ENCODE peak calls at places on chromosomes 11 and 22, in ten cellular contexts. One of them, this sample, is unnamed.

GRCh38 chr11:114137054-114137453 is 77.5 kb downstream of the ZBTB16 start:
- DNase-seq in kidney epithelial cell: no peak
- DNase-seq in psoas muscle: no peak
- DNase-seq in CD8-positive, alpha-beta T cell: no peak
- DNase-seq in fibroblast of the aortic adventitia: no peak
- DNase-seq in heart left ventricle: no peak
- DNase-seq in lung: no peak
- DNase-seq in heart right ventricle: no peak
- DNase-seq in upper lobe of right lung: no peak
- DNase-seq in hepatocyte: no peak
- DNase-seq in this sample: no peak

GRCh38 chr22:35746248-35746647 is 28.6 kb downstream of the APOL5 start:
- DNase-seq in kidney epithelial cell: no peak
- DNase-seq in psoas muscle: peak
- DNase-seq in CD8-positive, alpha-beta T cell: no peak
- DNase-seq in fibroblast of the aortic adventitia: no peak
- DNase-seq in heart left ventricle: no peak
- DNase-seq in lung: no peak
- DNase-seq in heart right ventricle: peak
- DNase-seq in upper lobe of right lung: no peak
- DNase-seq in hepatocyte: no peak
- DNase-seq in this sample: no peak

GRCh38 chr11:96708469-96708868 is 318.7 kb downstream of the JRKL start:
- DNase-seq in kidney epithelial cell: no peak
- DNase-seq in psoas muscle: no peak
- DNase-seq in CD8-positive, alpha-beta T cell: no peak
- DNase-seq in fibroblast of the aortic adventitia: no peak
- DNase-seq in heart left ventricle: no peak
- DNase-seq in lung: no peak
- DNase-seq in heart right ventricle: no peak
- DNase-seq in upper lobe of right lung: no peak
- DNase-seq in hepatocyte: no peak
- DNase-seq in this sample: no peak

GRCh38 chr22:21641417-21641794 is 696 bp upstream of the SDF2L1 start:
- DNase-seq in kidney epithelial cell: no peak
- DNase-seq in psoas muscle: peak
- DNase-seq in CD8-positive, alpha-beta T cell: no peak
- DNase-seq in fibroblast of the aortic adventitia: peak
- DNase-seq in heart left ventricle: no peak
- DNase-seq in lung: peak
- DNase-seq in heart right ventricle: no peak
- DNase-seq in upper lobe of right lung: peak
- DNase-seq in hepatocyte: peak
- DNase-seq in this sample: peak

GRCh38 chr11:61890536-61891330 is 612 bp downstream of the FADS3 start:
- DNase-seq in kidney epithelial cell: peak
- DNase-seq in psoas muscle: peak
- DNase-seq in CD8-positive, alpha-beta T cell: peak
- DNase-seq in fibroblast of the aortic adventitia: peak
- DNase-seq in heart left ventricle: peak
- DNase-seq in lung: peak
- DNase-seq in heart right ventricle: peak
- DNase-seq in upper lobe of right lung: peak
- DNase-seq in hepatocyte: peak
- DNase-seq in this sample: peak

GRCh38 chr22:25237503-25237902 is 18.1 kb downstream of the CRYBB2 start:
- DNase-seq in kidney epithelial cell: no peak
- DNase-seq in psoas muscle: no peak
- DNase-seq in CD8-positive, alpha-beta T cell: no peak
- DNase-seq in fibroblast of the aortic adventitia: no peak
- DNase-seq in heart left ventricle: no peak
- DNase-seq in lung: no peak
- DNase-seq in heart right ventricle: no peak
- DNase-seq in upper lobe of right lung: no peak
- DNase-seq in hepatocyte: no peak
- DNase-seq in this sample: no peak

GRCh38 chr11:75874942-75875341 is 59.9 kb downstream of the UVRAG start:
- DNase-seq in kidney epithelial cell: no peak
- DNase-seq in psoas muscle: no peak
- DNase-seq in CD8-positive, alpha-beta T cell: no peak
- DNase-seq in fibroblast of the aortic adventitia: no peak
- DNase-seq in heart left ventricle: no peak
- DNase-seq in lung: no peak
- DNase-seq in heart right ventricle: no peak
- DNase-seq in upper lobe of right lung: no peak
- DNase-seq in hepatocyte: no peak
- DNase-seq in this sample: no peak

GRCh38 chr11:14905104-14906033 is 13.3 kb upstream of the CYP2R1 start:
- DNase-seq in kidney epithelial cell: no peak
- DNase-seq in psoas muscle: peak
- DNase-seq in CD8-positive, alpha-beta T cell: peak
- DNase-seq in fibroblast of the aortic adventitia: peak
- DNase-seq in heart left ventricle: peak
- DNase-seq in lung: peak
- DNase-seq in heart right ventricle: peak
- DNase-seq in upper lobe of right lung: peak
- DNase-seq in hepatocyte: peak
- DNase-seq in this sample: peak

DNA sequence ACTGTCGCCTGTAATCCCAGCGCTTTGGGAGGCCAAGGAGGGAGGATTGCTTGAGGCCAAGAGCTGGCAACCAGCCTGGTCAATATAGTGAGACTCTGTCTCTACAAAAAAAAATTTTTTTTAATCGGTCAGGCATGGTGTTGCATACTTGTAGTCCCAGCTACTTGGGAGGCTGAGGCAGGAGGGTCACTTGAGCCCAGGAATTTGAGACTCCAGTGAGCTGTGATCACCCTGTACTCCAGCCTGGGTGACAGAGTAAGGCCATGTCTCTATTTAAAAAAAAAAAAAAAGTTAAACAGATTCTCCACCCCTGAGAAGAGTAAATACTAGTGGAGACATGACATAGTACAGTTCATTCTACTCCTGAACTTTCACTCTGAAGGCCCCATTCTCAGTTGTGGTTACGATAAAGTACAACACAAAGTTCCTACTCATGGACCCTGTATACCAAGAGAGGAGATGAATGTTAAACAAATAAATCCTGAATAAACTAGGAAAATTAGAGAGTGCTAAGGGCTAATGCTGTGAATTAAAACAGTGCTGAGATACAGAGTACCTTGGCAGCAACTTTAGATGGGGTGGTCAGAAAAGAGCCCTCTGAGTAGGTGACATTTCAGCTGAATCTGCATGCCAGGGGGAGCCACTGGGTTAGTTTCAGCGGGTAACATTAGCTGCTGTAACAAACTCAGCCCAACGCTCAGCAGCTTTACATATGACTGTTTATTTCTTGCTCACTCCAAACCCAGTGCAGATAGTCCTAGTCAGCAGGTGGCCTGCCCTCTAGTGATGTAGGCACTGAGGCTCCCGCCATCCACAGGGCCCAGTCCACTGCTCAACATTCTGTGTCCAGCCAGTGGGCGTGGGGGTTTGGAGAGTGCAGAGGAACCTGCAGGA is 75.1 kb downstream of the DBX1 start:
- DNase-seq in kidney epithelial cell: no peak
- DNase-seq in psoas muscle: no peak
- DNase-seq in CD8-positive, alpha-beta T cell: no peak
- DNase-seq in fibroblast of the aortic adventitia: no peak
- DNase-seq in heart left ventricle: no peak
- DNase-seq in lung: no peak
- DNase-seq in heart right ventricle: no peak
- DNase-seq in upper lobe of right lung: no peak
- DNase-seq in hepatocyte: peak
- DNase-seq in this sample: no peak
- TF ChIP-seq CTCF in kidney epithelial cell: no peak
- TF ChIP-seq CTCF in psoas muscle: no peak
- TF ChIP-seq CTCF in CD8-positive, alpha-beta T cell: no peak
- TF ChIP-seq CTCF in fibroblast of the aortic adventitia: no peak
- TF ChIP-seq CTCF in heart left ventricle: no peak
- TF ChIP-seq CTCF in lung: no peak
- TF ChIP-seq CTCF in heart right ventricle: no peak
- TF ChIP-seq CTCF in upper lobe of right lung: no peak
- TF ChIP-seq CTCF in hepatocyte: peak
- TF ChIP-seq CTCF in this sample: no peak

DNA sequence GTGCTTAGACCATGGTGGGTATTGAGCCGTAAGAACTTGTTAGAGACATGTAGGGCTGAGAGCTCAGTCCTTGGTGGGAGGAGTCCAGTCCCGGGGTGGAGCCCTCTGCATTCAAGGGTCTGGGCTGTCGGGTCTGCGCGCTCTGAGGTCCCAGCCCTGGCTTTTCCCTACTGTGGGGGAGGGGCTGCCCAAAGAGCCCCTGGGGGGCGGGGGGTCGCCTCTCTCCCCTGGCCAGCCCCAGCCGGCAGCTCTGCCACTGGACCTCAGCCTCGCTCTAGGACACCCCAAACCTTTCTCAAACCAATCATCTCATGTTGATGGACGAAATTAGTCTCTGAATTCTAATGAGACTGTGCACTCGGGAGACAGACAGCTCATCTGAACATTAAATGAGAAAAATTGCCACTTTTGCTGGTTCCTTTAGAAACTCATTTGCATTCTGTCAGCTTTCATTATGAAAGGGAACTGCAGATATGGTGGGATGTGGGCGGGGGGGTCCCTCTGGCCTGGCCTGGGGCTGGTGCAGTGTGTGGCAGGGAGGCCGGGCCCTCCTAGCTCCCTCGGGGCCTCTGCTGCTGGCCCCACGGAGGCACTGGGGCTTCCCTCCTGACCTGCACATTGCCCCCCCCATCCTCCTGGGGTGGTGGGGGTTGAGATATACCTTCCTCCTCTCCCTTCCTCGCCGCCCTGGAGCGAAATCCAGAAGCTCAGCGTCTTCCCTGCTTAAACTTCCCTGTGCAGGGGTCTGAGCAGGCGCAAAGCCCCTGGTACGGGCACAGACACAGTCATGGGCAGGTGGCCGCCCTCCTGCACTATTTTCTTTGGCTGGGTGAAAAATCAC is 1006.1 kb downstream of the BRD1 start:
- DNase-seq in kidney epithelial cell: no peak
- DNase-seq in psoas muscle: no peak
- DNase-seq in CD8-positive, alpha-beta T cell: no peak
- DNase-seq in fibroblast of the aortic adventitia: no peak
- DNase-seq in heart left ventricle: no peak
- DNase-seq in lung: no peak
- DNase-seq in heart right ventricle: no peak
- DNase-seq in upper lobe of right lung: no peak
- DNase-seq in hepatocyte: no peak
- DNase-seq in this sample: no peak
- H3K4me3 ChIP-seq in kidney epithelial cell: no peak
- H3K4me3 ChIP-seq in psoas muscle: no peak
- H3K4me3 ChIP-seq in CD8-positive, alpha-beta T cell: no peak
- H3K4me3 ChIP-seq in fibroblast of the aortic adventitia: no peak
- H3K4me3 ChIP-seq in heart left ventricle: no peak
- H3K4me3 ChIP-seq in lung: no peak
- H3K4me3 ChIP-seq in heart right ventricle: no peak
- H3K4me3 ChIP-seq in upper lobe of right lung: no peak
- H3K4me3 ChIP-seq in hepatocyte: no peak
- H3K4me3 ChIP-seq in this sample: no peak

GRCh38 chr22:19943665-19944026 is 2.0 kb upstream of the TXNRD2 start:
- DNase-seq in kidney epithelial cell: peak
- DNase-seq in psoas muscle: no peak
- DNase-seq in CD8-positive, alpha-beta T cell: no peak
- DNase-seq in fibroblast of the aortic adventitia: peak
- DNase-seq in heart left ventricle: no peak
- DNase-seq in lung: no peak
- DNase-seq in heart right ventricle: no peak
- DNase-seq in upper lobe of right lung: peak
- DNase-seq in hepatocyte: no peak
- DNase-seq in this sample: peak
- TF ChIP-seq CTCF in kidney epithelial cell: no peak
- TF ChIP-seq CTCF in psoas muscle: peak
- TF ChIP-seq CTCF in CD8-positive, alpha-beta T cell: no peak
- TF ChIP-seq CTCF in fibroblast of the aortic adventitia: peak
- TF ChIP-seq CTCF in heart left ventricle: no peak
- TF ChIP-seq CTCF in lung: no peak
- TF ChIP-seq CTCF in heart right ventricle: no peak
- TF ChIP-seq CTCF in upper lobe of right lung: peak
- TF ChIP-seq CTCF in hepatocyte: no peak
- TF ChIP-seq CTCF in this sample: no peak

GRCh38 chr11:2789791-2790580 is 90.2 kb upstream of the KCNQ1OT1 start:
- DNase-seq in kidney epithelial cell: no peak
- DNase-seq in psoas muscle: no peak
- DNase-seq in CD8-positive, alpha-beta T cell: no peak
- DNase-seq in fibroblast of the aortic adventitia: no peak
- DNase-seq in heart left ventricle: no peak
- DNase-seq in lung: no peak
- DNase-seq in heart right ventricle: no peak
- DNase-seq in upper lobe of right lung: peak
- DNase-seq in hepatocyte: no peak
- DNase-seq in this sample: no peak

GRCh38 chr11:2791139-2791520 is 91.3 kb upstream of the KCNQ1OT1 start:
- DNase-seq in kidney epithelial cell: no peak
- DNase-seq in psoas muscle: peak
- DNase-seq in CD8-positive, alpha-beta T cell: no peak
- DNase-seq in fibroblast of the aortic adventitia: no peak
- DNase-seq in heart left ventricle: no peak
- DNase-seq in lung: no peak
- DNase-seq in heart right ventricle: peak
- DNase-seq in upper lobe of right lung: peak
- DNase-seq in hepatocyte: no peak
- DNase-seq in this sample: no peak

GRCh38 chr11:2790581-2790925 is 90.8 kb upstream of the KCNQ1OT1 start:
- DNase-seq in kidney epithelial cell: no peak
- DNase-seq in psoas muscle: peak
- DNase-seq in CD8-positive, alpha-beta T cell: no peak
- DNase-seq in fibroblast of the aortic adventitia: no peak
- DNase-seq in heart left ventricle: peak
- DNase-seq in lung: no peak
- DNase-seq in heart right ventricle: no peak
- DNase-seq in upper lobe of right lung: peak
- DNase-seq in hepatocyte: no peak
- DNase-seq in this sample: no peak

GRCh38 chr11:2792376-2793250 is 92.8 kb upstream of the KCNQ1OT1 start:
- DNase-seq in kidney epithelial cell: no peak
- DNase-seq in psoas muscle: peak
- DNase-seq in CD8-positive, alpha-beta T cell: no peak
- DNase-seq in fibroblast of the aortic adventitia: no peak
- DNase-seq in heart left ventricle: peak
- DNase-seq in lung: no peak
- DNase-seq in heart right ventricle: peak
- DNase-seq in upper lobe of right lung: peak
- DNase-seq in hepatocyte: no peak
- DNase-seq in this sample: no peak

DNA sequence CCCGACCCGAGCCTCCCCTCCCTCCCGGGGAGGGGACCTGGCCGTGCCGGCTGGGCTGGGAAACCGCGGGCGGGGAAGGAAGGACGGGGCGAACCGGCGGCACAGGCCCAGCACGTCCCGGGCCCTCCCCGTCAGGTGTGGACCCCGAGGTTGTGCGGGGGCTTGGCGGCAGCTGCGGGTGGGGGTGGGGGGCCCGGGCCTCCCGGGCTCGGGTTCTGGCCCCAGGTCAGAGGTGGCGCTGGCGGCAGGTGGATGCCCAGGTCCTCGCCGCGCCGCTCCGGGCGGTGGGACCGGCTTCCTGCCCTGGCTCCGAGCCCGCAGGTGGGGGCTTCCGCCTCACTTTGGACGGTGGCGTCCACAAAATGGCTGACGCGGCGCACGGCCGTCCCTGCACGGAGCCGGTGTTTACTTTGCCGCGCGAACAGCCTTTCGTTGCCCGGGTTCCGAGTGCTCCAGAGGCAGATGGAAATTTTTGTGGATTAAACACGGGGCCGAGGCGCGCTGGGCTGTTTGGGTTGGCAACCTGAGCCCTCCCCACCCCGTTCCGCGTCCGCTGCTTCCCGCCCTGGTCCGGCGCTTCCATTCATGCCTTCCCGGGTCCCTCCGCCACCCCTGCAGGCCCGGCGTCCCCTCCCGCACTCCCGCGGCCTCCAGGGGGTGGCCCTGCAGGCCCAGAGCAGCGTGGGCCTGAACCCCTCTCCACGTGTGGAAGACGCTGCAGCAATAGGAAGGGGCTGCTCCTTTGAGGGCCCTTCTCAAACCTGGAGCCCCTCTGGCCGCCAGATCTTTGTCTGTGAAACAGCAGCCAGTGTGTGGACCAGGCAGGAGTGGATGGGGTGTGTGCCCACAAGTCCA is 92.0 kb upstream of the KCNQ1OT1 start:
- DNase-seq in kidney epithelial cell: no peak
- DNase-seq in psoas muscle: peak
- DNase-seq in CD8-positive, alpha-beta T cell: peak
- DNase-seq in fibroblast of the aortic adventitia: no peak
- DNase-seq in heart left ventricle: peak
- DNase-seq in lung: no peak
- DNase-seq in heart right ventricle: peak
- DNase-seq in upper lobe of right lung: peak
- DNase-seq in hepatocyte: no peak
- DNase-seq in this sample: no peak
- H3K4me3 ChIP-seq in kidney epithelial cell: peak
- H3K4me3 ChIP-seq in psoas muscle: peak
- H3K4me3 ChIP-seq in CD8-positive, alpha-beta T cell: peak
- H3K4me3 ChIP-seq in fibroblast of the aortic adventitia: peak
- H3K4me3 ChIP-seq in heart left ventricle: peak
- H3K4me3 ChIP-seq in lung: peak
- H3K4me3 ChIP-seq in heart right ventricle: peak
- H3K4me3 ChIP-seq in upper lobe of right lung: peak
- H3K4me3 ChIP-seq in hepatocyte: no peak
- H3K4me3 ChIP-seq in this sample: no peak

This sample was measured in GM12865.